ENCODE peak calls at places on chromosomes 1 and 21, in eight cellular contexts. G is SK-MEL-5; I is NCI-H748 treated with DMSO at 0.1 percent for 48 hours; S is ecto neural progenitor cell; Y is CD8-positive, alpha-beta T cell; U is germinal center; X is astrocyte; V is AG08396. D is an unnamed sample.
A peak's percentile ranks its signal among the peaks of the same experiment; 100 is the strongest.

GRCh38 chr1:59198565-59198964 is 98.3 kb upstream of the FGGY start:
- DNase-seq in G (no peak), I (no peak), S (no peak), Y (no peak), U (no peak), X (peak; percentile 66), V (no peak), D (no peak)

GRCh38 chr1:214637722-214638473 is 34.9 kb downstream of the CENPF start:
- DNase-seq in G (peak; percentile 63), I (no peak), S (no peak), Y (no peak), U (peak; percentile 14), X (peak; percentile 33), V (peak; percentile 44), D (peak; percentile 41)

GRCh38 chr21:37338671-37339526 is 27.7 kb upstream of the DYRK1A start:
- DNase-seq in G (peak; percentile 98), I (no peak), S (no peak), Y (no peak), U (no peak), X (peak; percentile 89), V (peak; percentile 85), D (no peak)

GRCh38 chr1:15141933-15142647 is 11.5 kb upstream of the TMEM51 start:
- DNase-seq in G (no peak), I (no peak), S (no peak), Y (no peak), U (no peak), X (peak; percentile 92), V (no peak), D (no peak)

GRCh38 chr1:29425656-29426055 is 189.3 kb downstream of the PTPRU start:
- DNase-seq in G (no peak), I (no peak), S (peak; percentile 42), Y (no peak), U (no peak), X (no peak), V (no peak), D (no peak)

GRCh38 chr1:197265168-197265567 is 2.9 kb upstream of the CRB1 start:
- DNase-seq in G (no peak), I (no peak), S (no peak), Y (no peak), U (no peak), X (no peak), V (no peak), D (no peak)

GRCh38 chr1:196515904-196516303 is 92.3 kb downstream of the KCNT2 start:
- DNase-seq in G (no peak), I (no peak), S (no peak), Y (no peak), U (no peak), X (no peak), V (no peak), D (no peak)

GRCh38 chr1:215647738-215648137 is 80.6 kb downstream of the KCTD3 start:
- DNase-seq in G (no peak), I (no peak), S (no peak), Y (no peak), U (no peak), X (no peak), V (no peak), D (no peak)

GRCh38 chr1:160078392-160079195 is 2.7 kb upstream of the KCNJ9 start:
- DNase-seq in G (peak; percentile 68), I (peak; percentile 10), S (peak; percentile 78), Y (peak; percentile 71), U (peak; percentile 66), X (no peak), V (peak; percentile 70), D (peak; percentile 90)

GRCh38 chr1:232911027-232911599 is 39.3 kb upstream of the NTPCR start:
- DNase-seq in G (no peak), I (no peak), S (no peak), Y (no peak), U (no peak), X (no peak), V (no peak), D (no peak)